ENCODE peak calls at places on chromosomes 7 and 10, in five cellular contexts. G is CD8-positive, alpha-beta T cell; V is thoracic aorta; C is effector memory CD4-positive, alpha-beta T cell; B is cardiac fibroblast. D is an unnamed sample.
A peak's percentile ranks its signal among the peaks of the same experiment; 100 is the strongest.

GRCh38 chr10:70430489-70431445 is 10.7 kb downstream of the NODAL start:
- DNase-seq in G (no peak), V (peak; percentile 45), C (no peak), B (peak; percentile 93), D (no peak)

GRCh38 chr7:4108951-4109350 is 573.1 kb upstream of the FOXK1 start:
- DNase-seq in G (no peak), V (no peak), C (no peak), B (no peak), D (no peak)

GRCh38 chr7:24786941-24787340 is 29.7 kb upstream of the GSDME start:
- DNase-seq in G (no peak), V (peak; percentile 9), C (no peak), B (peak; percentile 77), D (no peak)

GRCh38 chr10:101840102-101840684 is 3.4 kb downstream of the KCNIP2 start:
- DNase-seq in G (no peak), V (no peak), C (no peak), B (peak; percentile 54), D (no peak)

GRCh38 chr10:90125406-90125805 is 424.0 kb downstream of the KIF20B start:
- DNase-seq in G (no peak), V (no peak), C (no peak), B (peak; percentile 72), D (no peak)

GRCh38 chr7:149150981-149151380 is 3.7 kb downstream of the ZNF398 start:
- DNase-seq in G (no peak), V (no peak), C (no peak), B (no peak), D (no peak)

GRCh38 chr10:59055046-59055445 is 121.4 kb upstream of the PHYHIPL start:
- DNase-seq in G (no peak), V (no peak), C (no peak), B (no peak), D (no peak)

GRCh38 chr10:18651324-18652007 is at the start of gene NSUN6:
- DNase-seq in G (peak; percentile 96), V (peak; percentile 55), C (peak; percentile 91), B (peak; percentile 91), D (peak; percentile 75)

GRCh38 chr10:75451927-75452326 is 20.5 kb downstream of the LRMDA start:
- DNase-seq in G (no peak), V (no peak), C (no peak), B (no peak), D (no peak)
- H3K4me3 ChIP-seq in G (no peak overlapping the region), V (peak overlapping the region; percentile 67), C (no peak overlapping the region), B (no peak overlapping the region), D (no peak overlapping the region)

DNA sequence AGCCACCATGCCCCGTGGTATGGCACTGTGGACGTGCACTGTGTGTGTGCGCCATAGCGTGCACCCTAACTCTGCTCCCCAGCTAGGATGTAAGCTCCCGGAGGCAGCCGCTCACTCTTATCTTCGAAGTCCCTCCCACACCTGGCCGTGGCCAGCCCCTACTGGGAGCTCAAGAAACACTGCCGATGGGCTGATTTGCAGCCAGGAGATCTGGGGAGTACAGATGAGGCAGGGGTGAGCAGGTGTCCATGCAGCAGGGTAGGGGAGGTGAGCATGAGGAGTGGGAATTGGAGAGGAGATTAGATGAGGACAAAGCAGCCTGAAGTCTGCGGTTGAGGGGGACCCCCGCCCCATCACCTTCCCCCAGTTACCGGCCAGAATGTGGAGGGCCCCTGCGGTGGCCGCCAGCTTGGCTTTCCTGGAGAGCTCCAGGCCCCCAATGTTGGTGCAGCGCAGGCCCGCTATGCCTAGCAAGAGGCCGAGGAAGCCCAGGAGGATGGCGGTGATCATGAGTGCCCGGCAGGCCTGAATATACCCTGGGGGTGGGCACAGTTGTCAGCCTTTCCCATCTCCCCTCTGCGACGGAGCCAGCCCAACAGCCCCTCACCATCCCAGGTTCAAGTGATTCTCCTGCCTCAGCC is 3.6 kb downstream of the CLDN15 start:
- DNase-seq in G (no peak), V (no peak), C (no peak), B (no peak), D (no peak)
- H3K4me3 ChIP-seq in G (no peak overlapping the region), V (no peak overlapping the region), C (no peak overlapping the region), B (no peak overlapping the region), D (no peak overlapping the region)

GRCh38 chr10:22927163-22927562 is 690 bp upstream of the ARMC3 start:
- DNase-seq in G (no peak), V (no peak), C (no peak), B (no peak), D (no peak)

GRCh38 chr10:22931948-22932347 is 4.1 kb downstream of the ARMC3 start:
- DNase-seq in G (no peak), V (no peak), C (no peak), B (peak; percentile 32), D (no peak)

GRCh38 chr10:22925088-22925487 is 2.8 kb upstream of the ARMC3 start:
- DNase-seq in G (no peak), V (no peak), C (no peak), B (no peak), D (no peak)

GRCh38 chr10:22932626-22933370 is 4.9 kb downstream of the ARMC3 start:
- DNase-seq in G (no peak), V (no peak), C (no peak), B (peak; percentile 9), D (no peak)

DNA sequence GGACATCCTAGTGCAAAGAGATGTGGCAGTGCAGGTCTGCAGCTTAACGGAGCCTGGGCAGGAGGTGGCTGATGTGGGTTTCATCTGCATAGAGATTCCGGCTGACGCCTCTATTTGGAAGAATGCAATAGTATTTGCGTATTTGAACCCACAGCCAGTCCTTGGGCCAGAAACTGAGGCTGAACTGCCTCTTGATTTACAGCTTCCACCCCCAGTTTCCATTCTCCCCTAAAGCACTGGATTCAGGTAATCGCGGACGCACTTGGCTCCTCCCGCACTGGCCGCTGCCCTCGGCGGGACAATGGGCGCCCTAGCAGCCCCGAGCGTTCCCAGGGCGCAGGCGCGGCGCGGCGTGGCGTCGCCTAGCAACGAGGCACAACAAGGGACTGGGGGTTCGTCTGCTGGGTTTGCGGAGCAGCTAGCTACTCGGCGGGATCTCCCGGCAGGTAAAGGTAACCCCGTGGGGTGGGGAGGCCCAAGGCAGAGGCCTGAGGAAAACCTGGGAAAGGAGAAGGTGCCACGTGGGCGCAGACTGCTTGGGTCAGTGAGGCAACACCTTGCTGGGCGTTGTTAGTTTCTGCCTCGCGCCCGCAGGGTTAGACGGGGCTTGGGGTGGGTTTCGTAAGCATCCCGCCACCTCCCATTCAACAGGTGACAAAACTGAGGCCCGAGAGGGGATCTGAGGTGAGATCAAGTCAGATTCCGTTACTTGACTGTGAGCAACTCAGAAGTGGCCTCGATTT is at the start of gene ARMC3:
- DNase-seq in G (peak; percentile 65), V (no peak), C (peak; percentile 52), B (peak; percentile 60), D (no peak)
- H3K4me3 ChIP-seq in G (peak within 1 kb of the TSS; percentile 61), V (peak within 1 kb of the TSS; percentile 71), C (peak within 1 kb of the TSS; percentile 54), B (peak within 1 kb of the TSS; percentile 41), D (peak within 1 kb of the TSS; percentile 53)

DNA sequence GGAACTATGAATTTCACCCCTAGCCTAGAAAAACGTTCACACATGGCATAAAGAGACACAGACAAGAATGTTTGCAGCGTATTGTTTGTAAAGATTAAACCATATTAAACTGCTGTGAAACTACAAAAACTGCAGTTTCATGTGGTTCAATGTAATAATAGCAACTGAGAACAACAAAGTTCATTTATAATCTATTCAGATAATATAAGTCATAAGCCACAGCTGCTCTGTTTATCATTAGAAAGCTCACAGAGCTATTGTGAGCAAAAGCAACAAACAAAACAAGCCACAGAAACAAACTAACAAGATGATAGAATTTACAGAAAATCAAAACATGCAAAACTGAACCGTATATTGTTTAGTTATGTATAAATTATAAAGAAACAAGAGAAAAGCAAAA is 113.5 kb downstream of the AHR start:
- DNase-seq in G (no peak), V (no peak), C (no peak), B (no peak), D (no peak)
- H3K4me3 ChIP-seq in G (no peak overlapping the region), V (no peak overlapping the region), C (no peak overlapping the region), B (no peak overlapping the region), D (no peak overlapping the region)

DNA sequence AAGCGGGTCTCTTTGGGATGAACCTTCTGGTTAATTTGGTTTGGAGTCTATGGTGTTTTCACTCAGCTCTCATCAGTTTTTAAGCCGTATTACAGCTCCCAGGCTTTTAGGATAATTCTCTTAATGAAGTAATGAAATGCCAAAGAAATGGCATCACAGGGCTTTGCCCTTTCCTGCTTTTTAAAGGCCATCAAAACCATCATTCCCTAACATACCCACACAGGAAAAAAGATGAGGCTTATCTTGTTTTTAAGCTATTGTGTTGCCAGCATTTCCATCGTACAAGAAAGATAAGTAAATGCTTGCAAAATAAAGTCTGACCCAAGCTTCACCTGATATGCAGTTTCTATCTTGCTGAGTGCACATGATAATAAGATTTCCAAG is 54.9 kb upstream of the FAM133B start:
- DNase-seq in G (no peak), V (no peak), C (no peak), B (no peak), D (no peak)
- H3K4me3 ChIP-seq in G (no peak overlapping the region), V (no peak overlapping the region), C (no peak overlapping the region), B (no peak overlapping the region), D (no peak overlapping the region)

DNA sequence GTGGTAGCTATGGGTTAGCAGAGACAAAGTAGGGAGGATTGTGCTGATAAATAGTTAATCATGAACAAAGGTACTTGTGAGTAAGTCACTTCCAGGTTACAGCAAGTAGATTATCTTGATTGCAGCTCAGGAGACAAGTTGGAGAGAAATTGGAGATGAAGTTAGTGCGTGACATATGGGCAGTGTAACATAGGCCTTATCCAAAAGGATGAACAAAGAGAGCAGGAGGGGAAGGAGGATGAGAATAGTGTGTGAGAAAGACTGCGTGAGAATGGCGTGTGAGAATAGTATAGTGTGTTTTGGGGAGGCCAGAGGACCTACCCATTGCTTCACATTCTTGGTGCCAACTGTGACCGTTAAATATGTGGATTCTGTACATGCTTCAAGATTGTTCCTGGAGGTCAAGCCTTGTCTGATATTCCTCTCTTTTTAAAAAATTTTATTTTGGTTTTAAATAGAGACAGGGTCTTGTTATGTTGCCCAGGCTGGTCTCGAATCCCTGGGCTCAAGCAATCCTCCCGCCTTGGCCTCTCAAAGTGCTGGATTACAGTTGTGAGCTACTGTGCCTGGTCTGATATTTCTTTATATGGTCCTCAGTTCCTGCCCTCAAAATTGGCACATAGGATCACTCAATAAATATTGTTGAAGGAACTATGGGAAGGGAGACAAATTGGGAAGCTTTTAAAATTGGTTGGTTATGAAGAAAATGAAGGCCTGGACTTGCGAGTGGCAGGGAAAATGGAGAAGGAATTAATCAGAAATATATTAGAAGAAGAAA is 3.2 kb downstream of the VCL start:
- DNase-seq in G (no peak), V (no peak), C (no peak), B (no peak), D (no peak)
- H3K4me3 ChIP-seq in G (no peak overlapping the region), V (peak overlapping the region; percentile 93), C (no peak overlapping the region), B (peak overlapping the region; percentile 9), D (no peak overlapping the region)